ENCODE peak calls at places on chromosome 7, in seven cellular contexts. T is neuronal stem cell, Y is lung, J is hepatocyte, F is foreskin fibroblast, B is A549, C is adrenal gland. N is an unnamed sample.

GRCh38 chr7:98603010-98603777 is 13.9 kb upstream of the NPTX2 start:
- DNase-seq in C (no peak), T (no peak), F (no peak), J (no peak), B (no peak), Y (no peak), N (no peak)

GRCh38 chr7:151240536-151240935 is 8.0 kb downstream of the SMARCD3 start:
- DNase-seq in C (no peak), Y (no peak), T (no peak), F (no peak), J (no peak), B (no peak), N (no peak)

GRCh38 chr7:17928055-17928454 is 12.2 kb downstream of the SNX13 start:
- DNase-seq in Y (no peak), B (no peak), J (no peak), T (no peak), F (no peak), C (no peak), N (no peak)

GRCh38 chr7:2880882-2881281 is 36.8 kb upstream of the GNA12 start:
- DNase-seq in Y (no peak), B (no peak), C (no peak), J (no peak), F (no peak), T (no peak), N (peak)

GRCh38 chr7:41878331-41879112 is 175.6 kb upstream of the INHBA start:
- DNase-seq in C (no peak), J (no peak), B (no peak), Y (no peak), F (no peak), T (no peak), N (no peak)

GRCh38 chr7:16657656-16658279 is 11.8 kb downstream of the BZW2 start:
- DNase-seq in T (no peak), B (peak), C (peak), J (peak), Y (no peak), F (peak), N (peak)

GRCh38 chr7:67267914-67268313 is 271.3 kb downstream of the TYW1 start:
- DNase-seq in Y (no peak), B (no peak), T (no peak), C (no peak), J (no peak), F (no peak), N (no peak)

GRCh38 chr7:100889761-100890639 is 485 bp upstream of the UFSP1 start:
- DNase-seq in B (peak), F (peak), T (peak), Y (peak), J (peak), C (peak), N (peak)

GRCh38 chr7:90570373-90570959 is 25.7 kb upstream of the CDK14 start:
- DNase-seq in B (no peak), C (no peak), Y (no peak), T (no peak), F (peak), J (no peak), N (no peak)

GRCh38 chr7:121081327-121081936 is 92.9 kb downstream of the CPED1 start:
- DNase-seq in T (peak), B (peak), C (no peak), F (peak), Y (no peak), J (peak), N (no peak)

GRCh38 chr7:22589641-22590141 is 89.7 kb upstream of the STEAP1B start:
- DNase-seq in F (no peak), Y (peak), B (no peak), T (peak), C (peak), J (no peak), N (peak)

GRCh38 chr7:149125189-149125863 is 798 bp downstream of the ZNF425 start:
- DNase-seq in J (no peak), B (no peak), T (no peak), C (no peak), F (no peak), Y (peak), N (peak)

GRCh38 chr7:105345725-105346124 is 43.0 kb downstream of the SRPK2 start:
- DNase-seq in Y (no peak), C (no peak), J (no peak), F (no peak), B (no peak), T (no peak), N (no peak)

GRCh38 chr7:151825711-151826110 is 51.2 kb downstream of the PRKAG2 start:
- DNase-seq in Y (no peak), B (no peak), C (no peak), T (no peak), F (no peak), J (no peak), N (no peak)

GRCh38 chr7:45073843-45074737 is 14.7 kb downstream of the NACAD start:
- DNase-seq in B (no peak), Y (no peak), C (no peak), F (no peak), J (no peak), T (no peak), N (no peak)

GRCh38 chr7:141362580-141363435 is 188.4 kb upstream of the AGK start:
- DNase-seq in B (peak), T (no peak), J (peak), F (peak), Y (no peak), C (peak), N (no peak)

GRCh38 chr7:25854608-25855497 is 297.1 kb upstream of the NFE2L3 start:
- DNase-seq in C (peak), Y (no peak), F (peak), T (peak), B (peak), J (peak), N (peak)

GRCh38 chr7:55279080-55279845 is 85.9 kb upstream of the LANCL2 start:
- DNase-seq in C (no peak), B (no peak), F (no peak), T (no peak), J (no peak), Y (no peak), N (no peak)

GRCh38 chr7:96996937-96997511 is 8.3 kb upstream of the DLX6 start:
- DNase-seq in Y (no peak), C (no peak), J (no peak), F (no peak), B (no peak), T (peak), N (no peak)

GRCh38 chr7:139066315-139066714 is 30.5 kb upstream of the ZC3HAV1L start:
- DNase-seq in J (no peak), F (no peak), T (no peak), Y (no peak), C (no peak), B (no peak), N (no peak)

GRCh38 chr7:128408709-128409434 is 910 bp downstream of the IMPDH1 start:
- DNase-seq in F (no peak), T (no peak), B (no peak), C (no peak), Y (peak), J (no peak), N (no peak)

GRCh38 chr7:85750454-85750949 is 563.6 kb upstream of the SEMA3D start:
- DNase-seq in F (peak), T (peak), J (peak), Y (no peak), C (peak), B (no peak), N (peak)

GRCh38 chr7:94620703-94621118 is 35.2 kb downstream of the SGCE start:
- DNase-seq in C (peak), Y (peak), B (peak), F (peak), T (no peak), J (peak), N (no peak)

GRCh38 chr7:41699532-41699931 is 3.4 kb downstream of the INHBA start:
- DNase-seq in C (peak), B (no peak), F (no peak), Y (no peak), J (no peak), T (no peak), N (no peak)

GRCh38 chr7:90211391-90212148 is at the start of gene STEAP2:
- DNase-seq in T (peak), J (peak), F (peak), Y (peak), B (peak), C (peak), N (peak)

GRCh38 chr7:43784030-43785001 is 25.8 kb downstream of the BLVRA start:
- DNase-seq in F (no peak), J (no peak), B (no peak), T (no peak), Y (no peak), C (no peak), N (no peak)

GRCh38 chr7:139332960-139333359 is 8.2 kb upstream of the FMC1 start:
- DNase-seq in C (no peak), B (no peak), F (no peak), T (no peak), Y (no peak), J (no peak), N (no peak)

GRCh38 chr7:47143344-47143743 is 438.6 kb downstream of the TNS3 start:
- DNase-seq in T (no peak), C (no peak), B (no peak), J (no peak), Y (no peak), F (peak), N (no peak)

GRCh38 chr7:33841658-33842057 is 63.7 kb upstream of the BMPER start:
- DNase-seq in Y (no peak), F (no peak), B (peak), T (no peak), J (no peak), C (peak), N (no peak)

GRCh38 chr7:84271550-84271949 is 77.0 kb upstream of the SEMA3A start:
- DNase-seq in J (no peak), Y (no peak), C (no peak), T (no peak), B (no peak), F (peak), N (no peak)

GRCh38 chr7:79495544-79496272 is 42.2 kb upstream of the MAGI2 start:
- DNase-seq in J (no peak), C (no peak), Y (no peak), F (peak), T (no peak), B (no peak), N (no peak)

GRCh38 chr7:107691713-107692112 is 31.1 kb downstream of the SLC26A4 start:
- DNase-seq in Y (no peak), T (no peak), B (no peak), J (no peak), C (peak), F (no peak), N (no peak)

GRCh38 chr7:97043281-97043680 is 18.6 kb upstream of the DLX5 start:
- DNase-seq in B (no peak), T (no peak), Y (no peak), C (no peak), J (no peak), F (no peak), N (no peak)

GRCh38 chr7:127949670-127950069 is 81.6 kb downstream of the LRRC4 start:
- DNase-seq in B (no peak), Y (no peak), J (no peak), F (no peak), C (no peak), T (no peak), N (peak)

GRCh38 chr7:143485500-143485899 is 7.8 kb downstream of the TAS2R41 start:
- DNase-seq in B (no peak), Y (no peak), F (no peak), T (no peak), C (no peak), J (no peak), N (no peak)

GRCh38 chr7:143205560-143206293 is 16.1 kb upstream of the TAS2R40 start:
- DNase-seq in Y (peak), B (no peak), J (no peak), C (peak), T (no peak), F (no peak), N (no peak)

GRCh38 chr7:5657901-5658300 is 123.6 kb downstream of the RNF216 start:
- DNase-seq in J (no peak), F (peak), C (no peak), Y (no peak), T (no peak), B (no peak), N (no peak)

GRCh38 chr7:51246258-51247245 is 70.1 kb downstream of the COBL start:
- DNase-seq in Y (no peak), C (peak), J (no peak), T (no peak), B (no peak), F (no peak), N (no peak)

GRCh38 chr7:31815796-31816195 is 128.8 kb downstream of the PPP1R17 start:
- DNase-seq in F (no peak), T (no peak), Y (no peak), J (no peak), B (no peak), C (no peak), N (no peak)
- H3K4me3 ChIP-seq in F (no peak), T (no peak), Y (no peak), J (no peak), B (no peak), C (no peak), N (no peak)

DNA sequence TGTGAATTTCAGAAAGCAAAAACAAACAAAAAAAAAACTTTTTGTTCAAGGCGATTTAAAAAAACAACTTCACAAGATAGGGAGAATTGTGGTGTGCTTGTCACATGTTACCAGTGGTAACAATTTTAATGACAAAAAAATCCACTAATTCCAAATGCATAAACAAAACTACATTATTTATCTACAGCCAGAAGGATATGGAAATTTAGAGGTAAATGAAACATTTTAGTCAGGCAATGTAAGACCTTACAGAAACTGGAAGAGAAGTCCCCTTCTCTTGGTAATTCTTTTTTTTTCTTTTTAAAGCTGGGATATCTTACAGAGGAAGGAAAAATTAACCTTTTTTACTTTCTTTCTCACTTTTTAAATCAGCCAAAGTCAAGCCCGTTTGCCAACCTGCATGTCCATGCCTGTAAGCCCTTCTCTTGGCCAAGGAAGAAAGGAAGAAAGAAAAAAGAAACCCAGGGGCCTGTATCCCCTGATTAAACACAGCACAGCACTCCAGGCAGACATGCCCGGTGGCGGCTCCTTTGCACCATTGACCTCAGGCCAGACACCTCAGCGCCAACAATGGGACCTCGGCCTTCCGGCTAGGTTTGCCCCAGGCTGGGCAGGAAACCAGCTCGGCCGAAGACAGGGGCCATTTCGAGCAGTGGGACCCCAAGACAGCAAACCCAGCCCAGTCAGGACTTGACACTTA is 3.0 kb downstream of the HOXA10 start:
- DNase-seq in T (no peak), F (no peak), B (no peak), Y (no peak), C (no peak), J (no peak), N (peak)
- H3K4me3 ChIP-seq in T (no peak), F (peak), B (no peak), Y (no peak), C (no peak), J (peak), N (peak)

DNA sequence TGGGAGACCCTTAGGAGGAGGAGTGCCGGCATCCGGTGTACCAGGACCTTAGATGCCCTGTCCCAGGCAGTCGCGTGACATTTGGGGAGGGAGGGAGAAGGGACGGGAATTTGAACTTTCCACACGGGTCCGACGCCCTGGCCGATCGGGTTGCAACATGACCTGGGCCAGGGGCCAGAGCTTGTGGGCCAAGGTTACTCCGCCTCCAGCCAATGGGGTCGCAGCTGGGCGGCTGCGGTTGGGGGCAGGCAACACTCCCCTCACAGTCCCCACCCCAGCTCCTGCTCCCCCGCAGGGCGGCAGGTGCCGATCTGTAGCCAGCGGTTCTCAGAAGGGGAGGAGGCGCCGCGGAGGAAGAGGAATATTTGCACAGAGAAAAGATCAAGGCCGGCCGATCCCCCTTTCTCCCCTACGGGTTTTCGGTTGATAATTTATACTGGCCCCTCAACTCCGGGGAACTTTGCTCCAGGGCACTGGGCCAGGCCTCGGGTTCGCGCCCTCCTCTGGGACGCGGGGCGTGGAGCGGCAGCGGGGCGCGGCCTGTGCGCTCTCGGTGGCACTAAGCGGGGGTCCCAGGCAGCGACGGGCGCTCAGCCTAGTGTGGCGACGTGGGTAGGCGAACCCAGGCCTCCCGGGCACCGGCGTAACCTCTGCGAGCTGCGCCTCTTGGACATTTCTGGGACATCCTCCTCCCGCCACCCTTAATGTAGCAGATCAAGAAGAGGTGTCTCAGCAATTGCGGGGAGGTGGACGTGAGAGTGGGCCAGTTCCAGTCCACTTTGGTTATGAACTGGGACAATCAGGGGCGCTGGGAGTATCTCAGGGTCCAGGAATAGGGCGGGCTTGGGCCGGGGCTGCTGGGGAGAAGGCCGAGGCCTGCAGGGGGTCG is 1.2 kb downstream of the MLXIPL start:
- DNase-seq in F (no peak), C (peak), B (no peak), Y (peak), T (no peak), J (peak), N (no peak)
- H3K4me3 ChIP-seq in F (no peak), C (peak), B (no peak), Y (peak), T (no peak), J (peak), N (no peak)

GRCh38 chr7:37698782-37699181 is 15.2 kb downstream of the GPR141 start:
- DNase-seq in T (no peak), Y (no peak), C (no peak), B (no peak), F (no peak), J (no peak), N (no peak)
- H3K4me3 ChIP-seq in T (no peak), Y (no peak), C (no peak), B (no peak), F (no peak), J (no peak), N (no peak)